ENCODE peak calls at places on chromosomes 13 and 19, in ten cellular contexts. One of them, this sample, is unnamed.

GRCh38 chr19:32651729-32652140 is 23.2 kb downstream of the ANKRD27 start:
- DNase-seq in neural progenitor cell: peak; percentile 81
- DNase-seq in mesenchymal stem cell: no peak
- DNase-seq in psoas muscle: no peak
- DNase-seq in endothelial cell of umbilical vein: no peak
- DNase-seq in Panc1: no peak
- DNase-seq in mesendoderm: peak; percentile 90
- DNase-seq in fibroblast of lung: peak; percentile 23
- DNase-seq in breast epithelium: no peak
- DNase-seq in AG04450: no peak
- DNase-seq in this sample: no peak

GRCh38 chr19:41893899-41894298 is 10.9 kb downstream of the ARHGEF1 start:
- DNase-seq in neural progenitor cell: peak; percentile 38
- DNase-seq in mesenchymal stem cell: peak; percentile 37
- DNase-seq in psoas muscle: no peak
- DNase-seq in endothelial cell of umbilical vein: no peak
- DNase-seq in Panc1: no peak
- DNase-seq in mesendoderm: peak; percentile 75
- DNase-seq in fibroblast of lung: no peak
- DNase-seq in breast epithelium: no peak
- DNase-seq in AG04450: no peak
- DNase-seq in this sample: no peak

GRCh38 chr19:10762656-10763055 is 44.8 kb downstream of the DNM2 start:
- DNase-seq in neural progenitor cell: no peak
- DNase-seq in mesenchymal stem cell: no peak
- DNase-seq in psoas muscle: no peak
- DNase-seq in endothelial cell of umbilical vein: no peak
- DNase-seq in Panc1: no peak
- DNase-seq in mesendoderm: peak; percentile 50
- DNase-seq in fibroblast of lung: no peak
- DNase-seq in breast epithelium: no peak
- DNase-seq in AG04450: no peak
- DNase-seq in this sample: no peak

GRCh38 chr19:48616041-48616436 is 1.2 kb upstream of the FAM83E start:
- DNase-seq in neural progenitor cell: no peak
- DNase-seq in mesenchymal stem cell: no peak
- DNase-seq in psoas muscle: no peak
- DNase-seq in endothelial cell of umbilical vein: no peak
- DNase-seq in Panc1: no peak
- DNase-seq in mesendoderm: no peak
- DNase-seq in fibroblast of lung: no peak
- DNase-seq in breast epithelium: no peak
- DNase-seq in AG04450: no peak
- DNase-seq in this sample: no peak

GRCh38 chr19:38401148-38401547 is 1.7 kb upstream of the FAM98C start:
- DNase-seq in neural progenitor cell: no peak
- DNase-seq in mesenchymal stem cell: peak; percentile 95
- DNase-seq in psoas muscle: no peak
- DNase-seq in endothelial cell of umbilical vein: peak; percentile 45
- DNase-seq in Panc1: no peak
- DNase-seq in mesendoderm: peak; percentile 77
- DNase-seq in fibroblast of lung: peak; percentile 53
- DNase-seq in breast epithelium: no peak
- DNase-seq in AG04450: no peak
- DNase-seq in this sample: no peak

GRCh38 chr19:9848060-9848459 is 12.9 kb downstream of the PIN1 start:
- DNase-seq in neural progenitor cell: peak; percentile 65
- DNase-seq in mesenchymal stem cell: no peak
- DNase-seq in psoas muscle: no peak
- DNase-seq in endothelial cell of umbilical vein: no peak
- DNase-seq in Panc1: no peak
- DNase-seq in mesendoderm: peak; percentile 42
- DNase-seq in fibroblast of lung: no peak
- DNase-seq in breast epithelium: no peak
- DNase-seq in AG04450: no peak
- DNase-seq in this sample: no peak

GRCh38 chr19:44512326-44513298 is 12.3 kb upstream of the ZNF180 start:
- DNase-seq in neural progenitor cell: peak; percentile 69
- DNase-seq in mesenchymal stem cell: peak; percentile 25
- DNase-seq in psoas muscle: no peak
- DNase-seq in endothelial cell of umbilical vein: peak; percentile 34
- DNase-seq in Panc1: no peak
- DNase-seq in mesendoderm: peak; percentile 49
- DNase-seq in fibroblast of lung: peak; percentile 35
- DNase-seq in breast epithelium: no peak
- DNase-seq in AG04450: peak; percentile 34
- DNase-seq in this sample: no peak

GRCh38 chr19:38726761-38727301 is 17.4 kb downstream of the CAPN12 start:
- DNase-seq in neural progenitor cell: no peak
- DNase-seq in mesenchymal stem cell: no peak
- DNase-seq in psoas muscle: no peak
- DNase-seq in endothelial cell of umbilical vein: no peak
- DNase-seq in Panc1: no peak
- DNase-seq in mesendoderm: no peak
- DNase-seq in fibroblast of lung: no peak
- DNase-seq in breast epithelium: no peak
- DNase-seq in AG04450: no peak
- DNase-seq in this sample: no peak

GRCh38 chr19:12884926-12885748 is 1.9 kb downstream of the KLF1 start:
- DNase-seq in neural progenitor cell: peak; percentile 87
- DNase-seq in mesenchymal stem cell: peak; percentile 30
- DNase-seq in psoas muscle: peak; percentile 67
- DNase-seq in endothelial cell of umbilical vein: peak; percentile 45
- DNase-seq in Panc1: no peak
- DNase-seq in mesendoderm: peak; percentile 98
- DNase-seq in fibroblast of lung: peak; percentile 43
- DNase-seq in breast epithelium: peak; percentile 87
- DNase-seq in AG04450: no peak
- DNase-seq in this sample: peak; percentile 45

GRCh38 chr19:51271015-51271600 is 20.2 kb downstream of the SIGLECL1 start:
- DNase-seq in neural progenitor cell: no peak
- DNase-seq in mesenchymal stem cell: no peak
- DNase-seq in psoas muscle: no peak
- DNase-seq in endothelial cell of umbilical vein: no peak
- DNase-seq in Panc1: no peak
- DNase-seq in mesendoderm: no peak
- DNase-seq in fibroblast of lung: no peak
- DNase-seq in breast epithelium: no peak
- DNase-seq in AG04450: no peak
- DNase-seq in this sample: no peak

DNA sequence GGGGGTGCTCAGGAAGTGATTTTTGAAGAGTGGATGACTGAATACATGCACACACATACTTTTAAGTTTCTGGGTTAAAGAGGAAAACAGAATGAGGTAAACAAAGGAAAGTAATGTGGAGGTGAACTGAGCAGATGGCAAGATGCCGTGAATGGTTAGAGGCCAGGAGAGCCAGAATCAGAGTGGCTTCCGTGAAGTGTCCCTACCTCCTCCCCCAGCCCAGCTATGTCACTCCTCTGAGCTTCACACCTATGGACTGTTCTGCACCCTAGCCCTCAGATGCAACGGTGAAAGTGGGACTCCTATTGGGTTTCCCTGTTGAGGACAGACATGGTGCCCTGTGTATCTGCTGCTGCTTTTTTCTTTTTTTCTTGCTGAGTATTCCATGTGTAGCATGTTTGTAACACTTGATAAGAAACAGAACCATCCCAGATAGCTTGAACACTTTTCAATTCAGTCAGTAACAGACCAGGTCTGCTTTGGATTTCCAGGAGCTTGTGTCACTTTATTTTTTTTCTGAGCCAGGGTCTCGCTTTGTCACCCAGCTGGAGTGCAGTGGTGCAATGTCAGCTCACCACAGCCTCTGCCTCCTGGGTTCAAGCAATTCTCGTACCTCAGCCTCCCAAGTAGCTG is 43.9 kb downstream of the BBC3 start:
- DNase-seq in neural progenitor cell: no peak
- DNase-seq in mesenchymal stem cell: no peak
- DNase-seq in psoas muscle: no peak
- DNase-seq in endothelial cell of umbilical vein: no peak
- DNase-seq in Panc1: no peak
- DNase-seq in mesendoderm: no peak
- DNase-seq in fibroblast of lung: no peak
- DNase-seq in breast epithelium: no peak
- DNase-seq in AG04450: no peak
- DNase-seq in this sample: no peak
- H3K27ac ChIP-seq in neural progenitor cell: no peak overlapping the region
- H3K27ac ChIP-seq in mesenchymal stem cell: no peak overlapping the region
- H3K27ac ChIP-seq in psoas muscle: no peak overlapping the region
- H3K27ac ChIP-seq in endothelial cell of umbilical vein: no peak overlapping the region
- H3K27ac ChIP-seq in Panc1: peak overlapping the region; percentile 50
- H3K27ac ChIP-seq in mesendoderm: peak overlapping the region; percentile 22
- H3K27ac ChIP-seq in fibroblast of lung: no peak overlapping the region
- H3K27ac ChIP-seq in breast epithelium: no peak overlapping the region
- H3K27ac ChIP-seq in AG04450: no peak overlapping the region
- H3K27ac ChIP-seq in this sample: no peak overlapping the region

DNA sequence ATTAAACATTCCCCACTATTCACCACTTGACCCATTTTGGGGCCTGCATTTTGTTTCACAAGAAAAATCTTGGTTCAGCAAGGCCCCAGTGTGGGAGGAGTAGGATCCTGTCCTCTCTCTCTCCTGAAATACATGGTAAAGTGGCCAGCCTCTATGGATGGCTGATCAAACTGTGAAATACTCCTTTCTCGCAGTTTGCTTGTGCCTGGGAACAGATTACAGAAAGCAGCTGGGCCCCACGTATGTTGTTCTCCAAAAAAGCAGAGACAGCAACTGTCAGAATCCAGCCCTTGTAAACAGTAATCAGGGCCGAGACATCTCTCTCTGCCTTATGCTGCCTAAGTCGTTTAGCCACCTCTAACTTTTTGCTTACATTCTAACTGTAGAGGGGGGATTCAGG is 61.0 kb upstream of the RAP2A start:
- DNase-seq in neural progenitor cell: no peak
- DNase-seq in mesenchymal stem cell: no peak
- DNase-seq in psoas muscle: no peak
- DNase-seq in endothelial cell of umbilical vein: no peak
- DNase-seq in Panc1: no peak
- DNase-seq in mesendoderm: no peak
- DNase-seq in fibroblast of lung: no peak
- DNase-seq in breast epithelium: no peak
- DNase-seq in AG04450: no peak
- DNase-seq in this sample: no peak
- H3K27ac ChIP-seq in neural progenitor cell: no peak overlapping the region
- H3K27ac ChIP-seq in mesenchymal stem cell: no peak overlapping the region
- H3K27ac ChIP-seq in psoas muscle: no peak overlapping the region
- H3K27ac ChIP-seq in endothelial cell of umbilical vein: no peak overlapping the region
- H3K27ac ChIP-seq in Panc1: no peak overlapping the region
- H3K27ac ChIP-seq in mesendoderm: no peak overlapping the region
- H3K27ac ChIP-seq in fibroblast of lung: no peak overlapping the region
- H3K27ac ChIP-seq in breast epithelium: no peak overlapping the region
- H3K27ac ChIP-seq in AG04450: no peak overlapping the region
- H3K27ac ChIP-seq in this sample: no peak overlapping the region

DNA sequence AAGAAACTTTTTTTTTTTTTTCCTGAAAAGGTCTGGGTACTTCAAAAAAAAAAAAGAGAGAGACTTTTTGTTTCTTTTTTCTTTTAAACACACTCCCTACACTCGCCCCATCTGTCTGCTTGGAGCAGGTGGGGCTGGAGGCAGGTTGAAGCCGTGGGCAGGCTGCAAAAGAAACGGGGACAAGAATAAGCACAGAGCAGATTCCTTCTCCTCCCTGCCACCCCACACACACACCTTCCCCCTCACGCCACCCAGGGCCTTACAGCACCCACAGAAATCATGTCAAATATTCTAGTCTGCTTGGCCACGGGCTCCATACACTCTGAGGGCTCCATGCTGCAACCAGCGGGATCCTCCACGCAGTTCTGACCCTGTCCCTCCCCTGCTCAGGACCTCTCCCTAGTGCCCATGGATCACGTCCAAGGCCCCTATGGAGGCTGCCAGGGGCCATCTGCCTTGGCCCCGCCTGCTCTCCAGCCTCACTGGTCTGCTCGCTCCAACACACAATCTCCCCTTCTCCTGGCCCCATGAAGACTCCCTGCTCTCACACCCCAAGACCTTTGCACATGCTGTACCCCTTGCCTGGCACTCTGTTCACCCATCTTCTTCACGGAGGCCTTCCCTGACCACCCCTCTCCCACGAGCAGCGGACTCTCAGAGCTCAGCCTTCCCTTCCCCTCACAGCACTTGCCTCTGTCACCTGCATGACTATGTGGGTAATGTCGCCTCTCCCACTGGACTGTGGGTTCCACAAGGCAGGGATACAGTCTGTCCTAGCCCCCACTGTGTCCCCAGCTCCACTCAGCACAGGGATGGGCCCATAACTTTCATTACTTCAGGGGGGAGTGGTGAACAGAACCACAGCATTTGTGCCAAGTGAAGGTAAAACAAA is 11.4 kb downstream of the AKT2 start:
- DNase-seq in neural progenitor cell: no peak
- DNase-seq in mesenchymal stem cell: no peak
- DNase-seq in psoas muscle: no peak
- DNase-seq in endothelial cell of umbilical vein: no peak
- DNase-seq in Panc1: no peak
- DNase-seq in mesendoderm: no peak
- DNase-seq in fibroblast of lung: no peak
- DNase-seq in breast epithelium: no peak
- DNase-seq in AG04450: no peak
- DNase-seq in this sample: no peak
- H3K27ac ChIP-seq in neural progenitor cell: no peak overlapping the region
- H3K27ac ChIP-seq in mesenchymal stem cell: no peak overlapping the region
- H3K27ac ChIP-seq in psoas muscle: peak overlapping the region; percentile 52
- H3K27ac ChIP-seq in endothelial cell of umbilical vein: no peak overlapping the region
- H3K27ac ChIP-seq in Panc1: no peak overlapping the region
- H3K27ac ChIP-seq in mesendoderm: no peak overlapping the region
- H3K27ac ChIP-seq in fibroblast of lung: no peak overlapping the region
- H3K27ac ChIP-seq in breast epithelium: no peak overlapping the region
- H3K27ac ChIP-seq in AG04450: no peak overlapping the region
- H3K27ac ChIP-seq in this sample: no peak overlapping the region

GRCh38 chr19:34733826-34734600 is at the start of gene ZNF181:
- DNase-seq in neural progenitor cell: peak; percentile 94
- DNase-seq in mesenchymal stem cell: peak; percentile 95
- DNase-seq in psoas muscle: peak; percentile 91
- DNase-seq in endothelial cell of umbilical vein: peak; percentile 90
- DNase-seq in Panc1: peak; percentile 82
- DNase-seq in mesendoderm: peak; percentile 97
- DNase-seq in fibroblast of lung: peak; percentile 91
- DNase-seq in breast epithelium: peak; percentile 86
- DNase-seq in AG04450: peak; percentile 63
- DNase-seq in this sample: peak; percentile 85

GRCh38 chr19:34733266-34733825 is 697 bp upstream of the ZNF181 start:
- DNase-seq in neural progenitor cell: peak; percentile 62
- DNase-seq in mesenchymal stem cell: no peak
- DNase-seq in psoas muscle: peak; percentile 49
- DNase-seq in endothelial cell of umbilical vein: no peak
- DNase-seq in Panc1: no peak
- DNase-seq in mesendoderm: peak; percentile 78
- DNase-seq in fibroblast of lung: no peak
- DNase-seq in breast epithelium: no peak
- DNase-seq in AG04450: no peak
- DNase-seq in this sample: no peak

GRCh38 chr19:34731964-34732363 is 2.1 kb upstream of the ZNF181 start:
- DNase-seq in neural progenitor cell: no peak
- DNase-seq in mesenchymal stem cell: no peak
- DNase-seq in psoas muscle: no peak
- DNase-seq in endothelial cell of umbilical vein: no peak
- DNase-seq in Panc1: no peak
- DNase-seq in mesendoderm: no peak
- DNase-seq in fibroblast of lung: no peak
- DNase-seq in breast epithelium: no peak
- DNase-seq in AG04450: no peak
- DNase-seq in this sample: no peak

GRCh38 chr19:34731019-34731829 is 2.8 kb upstream of the ZNF181 start:
- DNase-seq in neural progenitor cell: no peak
- DNase-seq in mesenchymal stem cell: no peak
- DNase-seq in psoas muscle: no peak
- DNase-seq in endothelial cell of umbilical vein: no peak
- DNase-seq in Panc1: no peak
- DNase-seq in mesendoderm: no peak
- DNase-seq in fibroblast of lung: no peak
- DNase-seq in breast epithelium: no peak
- DNase-seq in AG04450: no peak
- DNase-seq in this sample: peak; percentile 31

GRCh38 chr19:34732548-34733255 is 1.3 kb upstream of the ZNF181 start:
- DNase-seq in neural progenitor cell: peak; percentile 16
- DNase-seq in mesenchymal stem cell: no peak
- DNase-seq in psoas muscle: no peak
- DNase-seq in endothelial cell of umbilical vein: no peak
- DNase-seq in Panc1: no peak
- DNase-seq in mesendoderm: peak; percentile 18
- DNase-seq in fibroblast of lung: no peak
- DNase-seq in breast epithelium: no peak
- DNase-seq in AG04450: no peak
- DNase-seq in this sample: peak; percentile 26
- H3K27ac ChIP-seq in neural progenitor cell: no peak overlapping the region
- H3K27ac ChIP-seq in mesenchymal stem cell: no peak overlapping the region
- H3K27ac ChIP-seq in psoas muscle: peak overlapping the region; percentile 96
- H3K27ac ChIP-seq in endothelial cell of umbilical vein: no peak overlapping the region
- H3K27ac ChIP-seq in Panc1: peak overlapping the region; percentile 96
- H3K27ac ChIP-seq in mesendoderm: no peak overlapping the region
- H3K27ac ChIP-seq in fibroblast of lung: peak overlapping the region; percentile 99
- H3K27ac ChIP-seq in breast epithelium: peak overlapping the region; percentile 99
- H3K27ac ChIP-seq in AG04450: peak overlapping the region; percentile 93
- H3K27ac ChIP-seq in this sample: peak overlapping the region; percentile 89